ENCODE peak calls at places on chromosomes 11 and 22, in ten cellular contexts. J, U, B, I, L, H, W, K, P and X are unnamed samples.

GRCh38 chr11:26551186-26551801 is 20.8 kb downstream of the MUC15 start:
- DNase-seq in L (peak; percentile 61), K (peak; percentile 6), J (no peak), W (no peak), I (no peak), B (no peak), H (peak; percentile 40), P (no peak), U (no peak), X (no peak)

GRCh38 chr11:47244664-47245350 is 3.8 kb downstream of the ACP2 start:
- DNase-seq in B (no peak), H (no peak), L (no peak), W (no peak), I (no peak), K (no peak), J (no peak), U (no peak), P (no peak), X (no peak)

GRCh38 chr22:36162127-36163034 is 1.8 kb upstream of the APOL3 start:
- DNase-seq in P (no peak), K (no peak), W (no peak), B (no peak), I (no peak), L (no peak), H (no peak), U (no peak), J (no peak), X (no peak)

GRCh38 chr11:119694334-119694733 is 34.7 kb downstream of the NECTIN1 start:
- DNase-seq in B (peak; percentile 68), I (peak; percentile 62), L (no peak), H (no peak), P (no peak), K (no peak), W (no peak), J (no peak), U (no peak), X (no peak)

GRCh38 chr11:117524784-117525183 is 197.1 kb downstream of the CEP164 start:
- DNase-seq in L (no peak), H (no peak), I (no peak), B (no peak), W (no peak), J (no peak), P (no peak), U (no peak), K (no peak), X (no peak)

GRCh38 chr11:57568330-57568766 is 876 bp upstream of the UBE2L6 start:
- DNase-seq in H (peak; percentile 68), W (no peak), I (peak; percentile 85), K (peak; percentile 67), B (no peak), J (peak; percentile 92), L (peak; percentile 77), P (peak; percentile 82), U (no peak), X (peak; percentile 95)

GRCh38 chr22:38062782-38063181 is 5.6 kb downstream of the PICK1 start:
- DNase-seq in I (no peak), H (no peak), B (no peak), U (no peak), P (no peak), J (no peak), L (no peak), W (no peak), K (no peak), X (no peak)

GRCh38 chr11:250740-251299 is 14.0 kb downstream of the PSMD13 start:
- DNase-seq in U (peak; percentile 30), P (peak; percentile 77), B (peak; percentile 31), H (peak; percentile 52), I (peak; percentile 73), J (peak; percentile 76), W (peak; percentile 57), L (peak; percentile 58), K (peak; percentile 42), X (peak; percentile 57)

GRCh38 chr11:128342511-128343133 is 244.7 kb downstream of the ETS1 start:
- DNase-seq in H (peak; percentile 79), P (peak; percentile 21), I (no peak), L (peak; percentile 68), W (peak; percentile 38), U (peak; percentile 19), K (peak; percentile 86), B (no peak), J (no peak), X (no peak)

GRCh38 chr11:83019888-83020579 is 51.7 kb downstream of the RAB30 start:
- DNase-seq in P (no peak), U (no peak), K (no peak), W (peak; percentile 66), J (no peak), L (no peak), B (no peak), I (no peak), H (no peak), X (no peak)

DNA sequence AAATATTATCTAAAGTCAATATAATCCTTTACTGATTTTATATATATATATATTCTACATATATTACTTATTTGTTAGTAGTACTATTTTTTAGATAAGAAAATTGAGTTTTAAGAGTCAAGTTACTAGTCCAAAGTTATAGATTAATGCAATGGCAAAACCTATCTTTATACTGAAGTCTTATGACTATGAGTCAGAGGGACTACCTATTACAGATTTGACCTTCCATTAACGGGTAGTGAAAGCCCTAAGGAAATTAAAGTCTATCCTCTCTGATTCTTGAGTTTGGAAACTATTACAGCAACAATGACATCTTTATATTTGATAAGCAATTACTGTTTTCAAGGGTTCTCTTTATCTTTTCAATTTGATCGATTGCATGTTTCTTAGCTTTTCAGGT is 315.8 kb downstream of the CASP12 start:
- DNase-seq in H (no peak), B (no peak), P (no peak), U (no peak), J (no peak), K (no peak), W (no peak), L (no peak), I (no peak), X (no peak)
- TF ChIP-seq CTCF in H (no peak), B (no peak), P (no peak), U (no peak), J (no peak), K (no peak), W (no peak), L (no peak), I (no peak), X (no peak)

DNA sequence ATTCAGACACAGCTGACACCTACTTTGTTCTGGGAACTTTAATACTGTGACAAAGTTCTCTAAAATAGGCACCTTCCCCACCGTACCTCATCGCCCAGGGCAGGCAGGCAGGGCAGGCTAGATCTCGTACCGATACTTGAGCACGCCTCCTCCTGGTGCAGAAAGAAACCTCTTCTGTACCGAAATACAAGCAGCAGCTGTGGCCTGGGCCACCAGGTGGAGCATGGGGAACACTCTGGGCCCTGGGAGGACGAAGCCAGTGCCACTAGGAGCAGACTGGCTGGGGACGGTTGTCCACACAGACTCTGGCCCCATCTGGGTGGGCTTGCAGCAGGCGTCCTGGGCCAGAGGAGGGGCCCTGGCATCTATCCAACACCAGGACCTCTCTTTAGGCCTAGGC is 12.8 kb downstream of the PMM1 start:
- DNase-seq in I (peak; percentile 78), K (peak; percentile 52), J (peak; percentile 49), B (peak; percentile 46), W (peak; percentile 65), H (peak; percentile 40), P (no peak), L (peak; percentile 41), U (peak; percentile 60), X (peak; percentile 48)
- TF ChIP-seq CTCF in I (peak; percentile 90), K (peak; percentile 64), J (no peak), B (peak; percentile 16), W (peak; percentile 77), H (peak; percentile 58), P (no peak), L (peak; percentile 58), U (peak; percentile 56), X (peak; percentile 62)

GRCh38 chr11:43922295-43922648 is 20.2 kb upstream of the C11orf96 start:
- DNase-seq in K (peak; percentile 31), L (no peak), J (no peak), B (no peak), H (no peak), W (no peak), I (no peak), U (no peak), P (no peak), X (no peak)
- TF ChIP-seq CTCF in K (no peak), L (no peak), J (no peak), B (no peak), H (no peak), W (no peak), I (no peak), U (no peak), P (no peak), X (no peak)

GRCh38 chr11:132126973-132127900 is 756.8 kb downstream of the NTM start:
- DNase-seq in L (peak; percentile 98), U (no peak), J (no peak), I (peak; percentile 10), P (no peak), W (peak; percentile 28), B (peak; percentile 47), K (peak; percentile 94), H (peak; percentile 90), X (peak; percentile 19)
- TF ChIP-seq CTCF in L (peak; percentile 83), U (no peak), J (peak; percentile 26), I (no peak), P (peak; percentile 22), W (peak; percentile 59), B (peak; percentile 18), K (peak; percentile 93), H (peak; percentile 89), X (peak; percentile 56)

DNA sequence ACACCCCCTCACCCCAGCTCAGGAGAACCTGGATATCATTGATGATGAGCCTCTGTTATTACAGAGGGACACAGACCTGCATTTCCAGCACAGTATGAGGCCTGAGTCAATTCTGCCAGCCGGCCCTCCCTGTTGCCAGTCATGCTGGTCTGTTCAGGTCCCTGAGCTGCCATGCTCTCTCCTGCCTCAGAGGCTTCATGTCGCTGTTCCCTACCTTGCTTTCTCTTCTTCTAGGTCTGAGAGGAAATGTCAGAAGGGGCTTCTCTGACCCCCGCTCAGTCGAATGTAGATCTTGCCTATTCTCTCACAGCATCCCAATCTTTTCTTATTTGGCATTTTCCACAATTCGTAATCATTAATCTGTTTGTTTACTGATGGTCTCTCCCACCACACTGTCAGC is 21.8 kb upstream of the ABCC8 start:
- DNase-seq in U (no peak), K (no peak), W (no peak), H (no peak), P (no peak), J (no peak), I (no peak), L (no peak), B (no peak), X (no peak)
- TF ChIP-seq CTCF in U (no peak), K (peak; percentile 17), W (no peak), H (peak; percentile 38), P (no peak), J (peak; percentile 32), I (no peak), L (peak; percentile 13), B (no peak), X (peak; percentile 48)